ENCODE peak calls at places on chromosomes 3 and 15, in four cellular contexts. H is left cardiac atrium; V is stimulated activated CD8-positive, alpha-beta memory T cell treated with anti-CD3 and anti-CD28 coated beads, Interleukin-15, amount 100 ng/mL, for 24 hours; G is endothelial cell. N is an unnamed sample.

GRCh38 chr3:108342829-108343478 is 46.6 kb downstream of the HHLA2 start:
- DNase-seq in H (no peak), V (no peak), G (no peak), N (no peak)

GRCh38 chr3:63642488-63642887 is 10.0 kb upstream of the SNTN start:
- DNase-seq in H (no peak), V (no peak), G (no peak), N (no peak)

GRCh38 chr3:157065201-157065600 is 94.7 kb downstream of the CCNL1 start:
- DNase-seq in H (no peak), V (no peak), G (no peak), N (no peak)

GRCh38 chr15:67998599-67999122 is 55.5 kb upstream of the PIAS1 start:
- DNase-seq in H (no peak), V (no peak), G (no peak), N (no peak)

GRCh38 chr3:119240582-119241434 is at the start of gene B4GALT4:
- DNase-seq in H (peak), V (peak), G (peak), N (peak)

GRCh38 chr15:74833376-74834107 is 7.1 kb downstream of the CPLX3 start:
- DNase-seq in H (no peak), V (no peak), G (no peak), N (no peak)

GRCh38 chr3:124142389-124142970 is 150.6 kb upstream of the ROPN1 start:
- DNase-seq in H (no peak), V (no peak), G (no peak), N (no peak)

GRCh38 chr15:62603757-62604156 is 438.7 kb upstream of the C2CD4B start:
- DNase-seq in H (no peak), V (no peak), G (no peak), N (no peak)

GRCh38 chr15:92883643-92884458 is 16.3 kb upstream of the CHD2 start:
- DNase-seq in H (no peak), V (no peak), G (no peak), N (no peak)